ENCODE peak calls at places on chromosomes 6 and 20, in four cellular contexts. D is mammary epithelial cell, E is transverse colon, A is pancreas. U is an unnamed sample.

GRCh38 chr6:170040906-170041305 is 250.0 kb downstream of the DLL1 start:
- DNase-seq in A (no peak), D (no peak), E (no peak), U (no peak)

GRCh38 chr6:169881976-169882375 is 130.6 kb downstream of the ERMARD start:
- DNase-seq in A (no peak), D (no peak), E (no peak), U (no peak)

GRCh38 chr6:158648682-158649131 is 1.1 kb upstream of the SYTL3 start:
- DNase-seq in A (no peak), E (no peak), D (peak; percentile 90), U (peak; percentile 94)

GRCh38 chr6:163667372-163668060 is 253.0 kb downstream of the QKI start:
- DNase-seq in D (no peak), A (peak; percentile 52), E (peak; percentile 38), U (no peak)

GRCh38 chr6:44238687-44239350 is 8.1 kb upstream of the HSP90AB1 start:
- DNase-seq in E (no peak), D (peak; percentile 63), A (no peak), U (peak; percentile 73)

GRCh38 chr6:45184040-45184439 is 144.1 kb upstream of the RUNX2 start:
- DNase-seq in A (no peak), E (no peak), D (no peak), U (no peak)

GRCh38 chr20:33796263-33796906 is 14.8 kb upstream of the CHMP4B start:
- DNase-seq in D (peak; percentile 47), A (peak; percentile 89), E (peak; percentile 73), U (peak; percentile 25)

GRCh38 chr6:55868910-55869479 is 6.4 kb downstream of the BMP5 start:
- DNase-seq in D (peak; percentile 99), E (no peak), A (no peak), U (peak; percentile 100)

GRCh38 chr6:21186479-21187055 is 407.0 kb upstream of the SOX4 start:
- DNase-seq in D (no peak), E (no peak), A (no peak), U (no peak)

GRCh38 chr6:36979343-36979742 is 6.7 kb downstream of the MTCH1 start:
- DNase-seq in D (no peak), E (peak; percentile 45), A (peak; percentile 76), U (no peak)

GRCh38 chr6:58073263-58073662 is 755.8 kb downstream of the PRIM2 start:
- DNase-seq in A (no peak), D (no peak), E (no peak), U (no peak)

GRCh38 chr6:10184408-10185187 is 230.3 kb downstream of the TFAP2A start:
- DNase-seq in A (no peak), E (no peak), D (no peak), U (no peak)

GRCh38 chr6:105022416-105022815 is 65.5 kb downstream of the LIN28B start:
- DNase-seq in E (no peak), D (no peak), A (no peak), U (no peak)

GRCh38 chr6:11207199-11207968 is 25.1 kb downstream of the NEDD9 start:
- DNase-seq in E (peak; percentile 71), D (peak; percentile 99), A (peak; percentile 80), U (peak; percentile 100)

GRCh38 chr6:24951831-24952299 is 16.1 kb upstream of the RIPOR2 start:
- DNase-seq in E (peak; percentile 21), A (no peak), D (no peak), U (no peak)

GRCh38 chr20:2330090-2330695 is 34.4 kb downstream of the TGM3 start:
- DNase-seq in A (no peak), D (no peak), E (peak; percentile 42), U (no peak)

GRCh38 chr20:61024390-61024789 is 227.7 kb upstream of the CDH4 start:
- DNase-seq in D (no peak), A (no peak), E (no peak), U (no peak)

GRCh38 chr6:89347825-89348224 is 4.7 kb downstream of the UBE2J1 start:
- DNase-seq in A (no peak), D (no peak), E (no peak), U (no peak)

GRCh38 chr6:12294851-12295536 is 4.8 kb downstream of the EDN1 start:
- DNase-seq in A (no peak), E (no peak), D (no peak), U (no peak)

DNA sequence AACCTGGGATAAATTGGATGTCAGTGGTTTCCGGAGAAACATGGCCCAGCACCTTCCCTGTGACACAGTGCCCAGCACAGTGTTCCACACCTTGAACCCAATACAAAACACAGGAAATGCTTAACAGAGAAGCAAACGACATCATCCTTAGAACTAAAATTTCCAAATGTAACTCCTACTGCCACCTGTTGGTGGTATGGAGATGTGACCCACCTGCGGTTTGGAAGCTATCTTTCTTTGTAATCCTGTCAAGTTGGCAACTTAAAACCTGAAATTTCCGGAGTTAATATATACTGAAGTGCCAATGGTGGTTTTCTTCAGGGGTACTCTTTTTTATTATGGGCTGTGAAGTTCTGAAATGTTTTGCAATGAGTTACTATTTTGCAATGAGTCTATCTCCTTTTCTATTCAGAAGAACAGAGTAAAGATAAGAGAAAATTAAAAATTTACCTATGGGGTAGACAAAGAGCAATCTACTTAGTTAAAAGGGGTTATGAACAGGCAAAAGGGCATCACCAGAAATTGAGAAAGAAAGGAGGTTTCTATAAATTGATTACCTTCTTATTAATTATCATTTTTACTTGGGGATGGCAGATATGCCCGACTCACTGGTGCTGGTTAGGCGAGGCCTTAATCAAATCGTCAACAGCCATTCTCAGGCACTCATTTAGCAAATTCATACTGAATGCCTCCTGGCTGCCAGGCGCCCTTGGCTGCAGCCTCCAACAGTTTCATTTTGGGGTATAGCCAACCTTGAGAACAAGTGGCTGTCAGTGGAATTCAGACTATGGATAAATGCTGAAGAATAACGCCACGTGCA is 658.6 kb downstream of the PTPRT start:
- DNase-seq in D (no peak), A (no peak), E (no peak), U (no peak)
- TF ChIP-seq CTCF in D (peak; percentile 8), A (peak; percentile 54), E (peak; percentile 37), U (no peak)

GRCh38 chr20:8161262-8162071 is 29.4 kb downstream of the PLCB1 start:
- DNase-seq in E (no peak), D (no peak), A (no peak), U (no peak)
- H3K4me1 ChIP-seq in E (peaks cover 4% of the 10 kb centered on the region), D (no peaks in the 10 kb centered on the region), A (peaks cover 8% of the 10 kb centered on the region), U (no peaks in the 10 kb centered on the region)

DNA sequence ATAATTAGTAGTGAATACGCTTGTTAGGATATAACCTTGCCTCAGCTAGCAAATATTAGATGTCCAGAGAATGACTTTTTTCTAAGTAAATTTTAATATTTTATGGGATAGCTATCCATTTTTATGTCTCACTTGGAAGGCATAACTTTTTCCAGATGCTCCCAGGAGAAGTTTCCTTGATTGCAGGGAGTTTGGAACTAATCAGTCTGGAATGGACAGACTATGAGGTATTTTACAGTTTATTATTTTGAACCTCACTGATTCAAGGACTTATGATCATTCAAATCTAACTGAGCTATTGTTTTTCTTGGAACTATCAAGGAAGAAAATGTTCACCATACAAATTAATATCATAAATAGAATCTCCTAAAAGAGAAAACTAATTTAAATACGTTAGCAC is 20.5 kb upstream of the LCA5 start:
- DNase-seq in D (no peak), E (no peak), A (no peak), U (no peak)
- H3K27ac ChIP-seq in D (no peak overlapping the region), E (no peak overlapping the region), A (no peak overlapping the region), U (no peak overlapping the region)

GRCh38 chr6:79440590-79440989 is 96.6 kb downstream of the LCA5 start:
- DNase-seq in E (no peak), D (no peak), A (no peak), U (no peak)

GRCh38 chr6:79450984-79451383 is 86.2 kb downstream of the LCA5 start:
- DNase-seq in E (no peak), D (no peak), A (no peak), U (no peak)

GRCh38 chr6:79441222-79441621 is 96.0 kb downstream of the LCA5 start:
- DNase-seq in D (peak; percentile 29), E (no peak), A (no peak), U (no peak)

DNA sequence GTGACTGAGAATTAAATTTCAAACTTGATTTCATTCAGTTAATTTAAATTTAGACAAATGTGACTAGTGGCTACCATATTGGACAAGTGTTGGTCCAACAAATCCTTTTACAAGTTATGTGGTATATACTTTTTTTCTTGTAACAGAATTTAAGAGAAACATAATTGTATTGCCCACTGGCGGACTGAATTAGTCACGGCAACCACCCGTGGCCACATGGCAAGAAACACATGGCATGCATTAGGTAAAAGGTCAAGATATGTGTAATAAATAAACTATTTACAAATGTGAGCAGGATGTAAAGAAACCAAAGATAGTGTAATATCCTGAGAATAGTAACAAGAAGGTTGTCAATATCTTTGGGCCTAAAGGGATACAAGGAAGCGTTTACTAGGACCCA is 91.2 kb downstream of the LCA5 start:
- DNase-seq in E (no peak), A (no peak), D (no peak), U (no peak)
- TF ChIP-seq CTCF in E (no peak), A (no peak), D (no peak), U (no peak)

U was measured in foreskin keratinocyte.